ENCODE peak calls at places on chromosomes 11 and 22, in seven cellular contexts. D is ovary, X is gastrocnemius medialis, G is A549, U is tibial nerve, F is endothelial cell of umbilical vein, S is stomach. H is an unnamed sample.

GRCh38 chr11:110711776-110712642 is at the start of gene ARHGAP20:
- DNase-seq in D (peak), X (peak), G (peak), U (peak), F (peak), S (peak), H (peak)

GRCh38 chr11:109964487-109964886 is 128.7 kb upstream of the ZC3H12C start:
- DNase-seq in D (no peak), X (no peak), G (no peak), U (no peak), F (no peak), S (no peak), H (no peak)

GRCh38 chr11:66636411-66636810 is 2.1 kb upstream of the RBM4 start:
- DNase-seq in D (no peak), X (no peak), G (no peak), U (no peak), F (no peak), S (no peak), H (no peak)

GRCh38 chr11:47062736-47063135 is 113.9 kb downstream of the ARFGAP2 start:
- DNase-seq in D (no peak), X (no peak), G (no peak), U (no peak), F (no peak), S (no peak), H (no peak)

GRCh38 chr22:35126993-35127392 is 61.0 kb downstream of the ISX start:
- DNase-seq in D (no peak), X (no peak), G (no peak), U (no peak), F (no peak), S (no peak), H (no peak)

GRCh38 chr11:70480711-70481110 is 82.4 kb downstream of the CTTN start:
- DNase-seq in D (no peak), X (no peak), G (no peak), U (no peak), F (no peak), S (no peak), H (no peak)

GRCh38 chr11:111792314-111792713 is 26.1 kb upstream of the PPP2R1B start:
- DNase-seq in D (no peak), X (no peak), G (no peak), U (no peak), F (no peak), S (no peak), H (no peak)

GRCh38 chr22:37529652-37530345 is 10.6 kb upstream of the CARD10 start:
- DNase-seq in D (no peak), X (no peak), G (no peak), U (no peak), F (no peak), S (no peak), H (peak)

GRCh38 chr11:79263001-79263400 is 177.8 kb downstream of the TENM4 start:
- DNase-seq in D (peak), X (no peak), G (no peak), U (no peak), F (no peak), S (peak), H (no peak)

GRCh38 chr11:126162286-126163030 is 49.0 kb downstream of the RPUSD4 start:
- DNase-seq in D (no peak), X (no peak), G (no peak), U (no peak), F (no peak), S (no peak), H (no peak)

GRCh38 chr22:41177626-41178424 is 27.3 kb upstream of the L3MBTL2 start:
- DNase-seq in D (no peak), X (peak), G (no peak), U (no peak), F (no peak), S (no peak), H (no peak)
- H3K4me3 ChIP-seq in D (no peak), X (no peak), G (no peak), U (no peak), F (no peak), S (no peak), H (no peak)

GRCh38 chr11:106920899-106921504 is 97.3 kb downstream of the GUCY1A2 start:
- DNase-seq in D (no peak), X (no peak), G (no peak), U (no peak), F (no peak), S (no peak), H (no peak)

GRCh38 chr11:106914409-106914808 is 103.9 kb downstream of the GUCY1A2 start:
- DNase-seq in D (no peak), X (no peak), G (no peak), U (no peak), F (no peak), S (no peak), H (no peak)

GRCh38 chr11:106917973-106918372 is 100.3 kb downstream of the GUCY1A2 start:
- DNase-seq in D (no peak), X (no peak), G (no peak), U (no peak), F (no peak), S (no peak), H (no peak)
- TF ChIP-seq CTCF in D (no peak), X (no peak), G (no peak), U (no peak), F (no peak), S (no peak), H (no peak)

GRCh38 chr22:39120983-39121382 is 23.9 kb downstream of the APOBEC3H start:
- DNase-seq in D (no peak), X (no peak), G (no peak), U (no peak), F (no peak), S (no peak), H (no peak)

GRCh38 chr22:39114157-39114511 is 17.1 kb downstream of the APOBEC3H start:
- DNase-seq in D (no peak), X (no peak), G (no peak), U (no peak), F (no peak), S (no peak), H (no peak)

GRCh38 chr22:39115976-39116621 is 19.1 kb downstream of the APOBEC3H start:
- DNase-seq in D (no peak), X (no peak), G (no peak), U (no peak), F (no peak), S (no peak), H (no peak)

GRCh38 chr22:39115570-39115969 is 18.5 kb downstream of the APOBEC3H start:
- DNase-seq in D (no peak), X (no peak), G (no peak), U (no peak), F (no peak), S (no peak), H (no peak)

DNA sequence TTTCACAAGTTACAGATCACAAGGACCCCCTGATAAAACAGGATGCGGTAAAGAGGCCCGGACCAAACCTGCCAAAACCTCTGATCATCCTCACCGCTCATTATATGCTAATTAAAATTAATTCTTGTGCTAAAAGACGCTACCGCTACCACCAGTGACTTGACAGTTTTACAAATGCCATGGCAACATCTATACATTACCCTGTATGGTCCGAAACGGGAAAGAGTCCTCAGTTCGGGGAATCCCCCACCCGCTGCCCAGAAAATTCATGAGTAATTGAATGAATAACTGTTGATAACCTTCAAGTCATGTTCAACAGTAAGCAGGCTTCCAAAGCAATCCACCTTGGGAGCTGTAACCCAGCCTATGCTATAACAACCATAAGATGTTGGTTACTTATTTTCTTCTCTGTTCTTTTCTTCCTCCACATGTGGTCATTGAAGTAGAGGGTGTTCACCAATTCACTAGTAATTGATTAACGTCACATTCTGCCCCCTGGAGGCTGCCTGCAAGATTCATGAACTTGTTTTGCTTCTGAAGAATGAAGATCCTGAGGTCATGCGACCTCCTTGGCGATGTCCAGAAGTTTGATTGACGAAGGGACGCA is 20.6 kb downstream of the APOBEC3H start:
- DNase-seq in D (no peak), X (no peak), G (peak), U (no peak), F (peak), S (peak), H (peak)
- TF ChIP-seq POLR2A in D (no peak), X (no peak), G (no peak), U (no peak), F (no peak), S (no peak), H (no peak)

DNA sequence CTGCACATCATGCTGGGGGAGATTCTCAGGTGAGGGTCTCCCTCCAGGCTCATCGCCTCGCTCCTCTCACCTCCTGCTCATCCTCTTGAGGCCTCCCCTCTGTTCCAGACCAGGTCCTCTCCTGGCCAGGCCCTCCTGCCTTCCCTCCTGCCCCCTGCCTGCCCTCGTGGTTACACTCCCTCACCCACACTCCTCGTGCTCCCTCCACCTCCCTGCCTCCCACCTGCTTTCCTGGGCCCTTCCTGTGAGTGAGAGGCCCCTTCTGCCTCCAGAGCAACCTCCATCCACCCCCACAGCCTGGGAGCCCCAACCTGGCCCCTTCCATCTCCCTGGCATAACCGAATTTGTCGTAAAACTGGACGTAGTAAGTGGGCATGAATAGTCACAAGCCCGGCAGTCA is 4.5 kb downstream of the APOBEC3G start:
- DNase-seq in D (no peak), X (no peak), G (no peak), U (no peak), F (no peak), S (no peak), H (no peak)
- H3K4me3 ChIP-seq in D (no peak), X (no peak), G (no peak), U (no peak), F (no peak), S (no peak), H (no peak)

DNA sequence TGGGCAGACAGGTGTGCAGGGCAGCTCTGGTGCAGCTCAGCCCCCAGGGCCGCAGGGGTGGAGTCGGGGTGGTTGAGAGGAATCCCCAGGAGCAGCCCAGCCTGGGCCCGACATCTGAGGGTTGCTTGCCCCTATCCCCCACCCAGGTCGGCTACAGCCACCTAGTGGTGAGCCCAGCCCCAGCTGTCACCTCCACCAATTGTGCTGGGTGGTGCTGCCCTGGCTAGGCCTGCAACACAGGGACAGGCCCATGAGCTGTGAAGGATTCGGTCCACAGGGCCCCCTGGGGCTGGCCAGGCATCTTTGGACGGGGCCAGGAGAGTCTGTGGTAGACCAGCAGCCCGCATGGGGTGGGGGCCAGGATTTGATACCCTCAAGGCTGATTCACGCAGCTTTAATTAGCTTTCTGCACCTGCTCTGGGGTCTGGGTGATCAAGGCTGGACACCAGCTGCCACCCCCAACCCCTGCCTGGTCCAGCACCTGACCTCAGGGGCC is 29.5 kb downstream of the RTN4R start:
- DNase-seq in D (peak), X (no peak), G (peak), U (no peak), F (peak), S (peak), H (peak)
- TF ChIP-seq CTCF in D (peak), X (peak), G (peak), U (peak), F (peak), S (no peak), H (peak)

GRCh38 chr11:63951779-63952536 is 13.2 kb downstream of the NAA40 start:
- DNase-seq in D (no peak), X (no peak), G (no peak), U (no peak), F (no peak), S (no peak), H (peak)
- TF ChIP-seq POLR2A in D (no peak), X (no peak), G (no peak), U (no peak), F (no peak), S (no peak), H (no peak)

DNA sequence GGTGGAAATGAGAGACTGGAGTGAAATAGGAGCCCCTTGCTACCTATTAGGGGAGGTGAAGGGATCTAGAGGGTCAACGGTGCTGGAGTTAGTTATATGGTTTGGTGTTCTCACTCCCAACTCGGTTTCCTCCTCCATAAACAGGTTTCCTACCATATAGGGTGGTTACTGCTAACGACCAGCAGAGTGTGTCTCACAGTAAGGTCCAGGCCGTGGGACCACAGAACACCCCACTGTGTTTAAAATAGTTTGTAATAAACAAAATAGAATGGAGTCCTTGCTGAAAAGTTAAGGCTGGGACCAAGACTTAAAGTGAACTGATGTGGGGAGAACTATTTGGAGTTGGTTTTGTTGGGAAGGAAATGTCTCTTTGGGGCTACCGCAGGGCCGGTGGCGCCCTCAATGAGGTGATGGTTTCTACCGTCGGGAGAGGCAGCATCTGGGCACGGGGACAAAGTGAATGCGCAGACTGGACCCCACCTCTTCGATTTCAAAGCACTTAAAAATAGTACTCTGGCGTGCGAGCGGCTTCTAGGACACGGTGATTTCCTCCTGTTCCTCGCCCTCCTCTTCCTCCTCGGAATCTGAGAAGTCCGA is 4.5 kb downstream of the DBX1 start:
- DNase-seq in D (no peak), X (no peak), G (no peak), U (no peak), F (no peak), S (no peak), H (no peak)
- H3K4me3 ChIP-seq in D (no peak), X (no peak), G (peak), U (no peak), F (no peak), S (peak), H (no peak)

GRCh38 chr11:73360743-73361369 is 15.3 kb upstream of the RELT start:
- DNase-seq in D (no peak), X (no peak), G (no peak), U (no peak), F (no peak), S (no peak), H (no peak)
- TF ChIP-seq CTCF in D (no peak), X (no peak), G (no peak), U (no peak), F (no peak), S (no peak), H (no peak)

DNA sequence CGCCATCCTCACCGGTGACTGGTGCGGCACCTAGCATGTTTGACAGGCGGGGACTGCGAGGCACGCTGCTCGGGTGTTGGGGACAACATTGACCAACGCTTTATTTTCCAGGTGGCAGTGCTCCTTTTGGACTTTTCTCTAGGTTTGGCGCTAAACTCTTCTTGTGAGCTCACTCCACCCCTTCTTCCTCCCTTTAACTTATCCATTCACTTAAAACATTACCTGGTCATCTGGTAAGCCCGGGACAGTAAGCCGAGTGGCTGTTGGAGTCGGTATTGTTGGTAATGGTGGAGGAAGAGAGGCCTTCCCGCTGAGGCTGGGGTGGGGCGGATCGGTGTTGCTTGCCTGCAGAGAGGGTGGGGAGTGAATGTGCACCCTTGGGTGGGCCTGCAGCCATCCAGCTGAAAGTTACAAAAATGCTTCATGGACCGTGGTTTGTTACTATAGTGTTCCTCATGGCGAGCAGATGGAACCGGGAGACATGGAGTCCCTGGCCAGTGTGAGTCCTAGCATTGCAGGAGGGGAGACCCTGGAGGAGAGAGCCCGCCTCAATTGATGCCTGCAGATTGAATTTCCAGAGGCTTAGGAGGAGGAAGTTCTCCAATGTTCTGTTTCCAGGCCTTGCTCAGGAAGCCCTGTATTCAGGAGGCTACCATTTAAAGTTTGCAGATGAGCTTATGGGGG is 1.1 kb downstream of the NEAT1 start:
- DNase-seq in D (peak), X (peak), G (no peak), U (peak), F (peak), S (peak), H (no peak)
- TF ChIP-seq POLR2A in D (peak), X (no peak), G (peak), U (no peak), F (peak), S (no peak), H (peak)

H was measured in prostate gland.